ENCODE peak calls at places on chromosome 12, in nine cellular contexts. X is H54, A is heart left ventricle, Z is ovary, R is tibial nerve, L is gastrocnemius medialis, Q is stomach, T is HCT116, N is prostate gland. O is an unnamed sample.

GRCh38 chr12:89494411-89495231 is 30.0 kb downstream of the GALNT4 start:
- DNase-seq in L (no peak), Z (no peak), T (no peak), Q (no peak), R (no peak), X (no peak), N (no peak), A (no peak), O (peak)

GRCh38 chr12:110846615-110847566 is at the start of gene CCDC63:
- DNase-seq in A (peak), R (peak), T (peak), Z (peak), L (peak), N (peak), X (no peak), Q (peak), O (peak)

GRCh38 chr12:98587084-98587483 is 6.4 kb upstream of the SLC25A3 start:
- DNase-seq in N (no peak), Q (no peak), A (no peak), Z (no peak), T (no peak), X (no peak), L (no peak), R (no peak), O (no peak)

GRCh38 chr12:120709976-120710804 is at the start of gene UNC119B:
- DNase-seq in N (peak), Z (peak), Q (peak), L (peak), R (peak), X (peak), T (no peak), A (peak), O (peak)

GRCh38 chr12:61414470-61414869 is 845.7 kb upstream of the USP15 start:
- DNase-seq in R (no peak), Q (no peak), Z (no peak), X (no peak), L (no peak), A (no peak), T (no peak), N (no peak), O (no peak)

GRCh38 chr12:132955094-132955932 is 793 bp downstream of the ZNF605 start:
- DNase-seq in X (peak), Q (peak), T (no peak), R (no peak), Z (peak), A (no peak), L (peak), N (no peak), O (peak)

GRCh38 chr12:79644274-79645234 is 46.2 kb downstream of the PAWR start:
- DNase-seq in R (no peak), A (no peak), Q (no peak), N (no peak), X (no peak), L (no peak), T (no peak), Z (no peak), O (no peak)

GRCh38 chr12:88509347-88509746 is 70.9 kb downstream of the KITLG start:
- DNase-seq in Z (no peak), Q (no peak), N (no peak), R (no peak), A (no peak), L (no peak), X (no peak), T (no peak), O (no peak)

GRCh38 chr12:131737485-131737827 is 26.6 kb downstream of the SFSWAP start:
- DNase-seq in R (no peak), Q (no peak), X (no peak), N (no peak), T (no peak), Z (no peak), L (no peak), A (no peak), O (no peak)

GRCh38 chr12:55727643-55728184 is 1.1 kb downstream of the CD63 start:
- DNase-seq in L (peak), Z (peak), T (no peak), Q (peak), X (no peak), R (no peak), A (peak), N (peak), O (peak)

GRCh38 chr12:20444595-20445170 is 76.3 kb downstream of the PDE3A start:
- DNase-seq in Z (no peak), X (no peak), Q (no peak), R (no peak), T (no peak), N (no peak), A (no peak), L (no peak), O (no peak)

GRCh38 chr12:26091837-26092236 is 33.0 kb downstream of the BHLHE41 start:
- DNase-seq in L (no peak), R (no peak), T (no peak), X (no peak), Z (no peak), N (no peak), Q (no peak), A (no peak), O (no peak)

DNA sequence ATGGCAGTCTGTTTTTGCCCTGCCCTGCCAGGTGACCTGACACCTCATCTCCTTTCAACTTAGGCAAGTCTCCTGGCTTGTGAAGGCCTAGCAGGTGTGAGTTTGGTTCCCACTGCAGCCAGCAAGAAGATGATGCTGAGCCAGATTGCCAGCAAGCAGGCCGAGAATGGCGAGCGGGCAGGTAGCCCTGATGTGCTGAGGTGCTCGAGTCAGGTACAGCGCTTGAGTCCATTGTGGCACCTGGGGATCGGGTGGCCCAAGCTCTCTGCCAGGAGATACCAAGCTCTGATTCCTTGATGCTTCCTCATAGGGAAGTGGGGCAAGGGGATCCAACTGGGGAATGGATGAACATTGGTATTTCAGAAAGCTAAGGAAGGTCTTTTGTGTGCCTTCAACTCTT is 4.1 kb upstream of the CSAD start:
- DNase-seq in X (no peak), L (no peak), A (no peak), T (no peak), Z (no peak), R (no peak), Q (no peak), N (no peak), O (no peak)
- TF ChIP-seq POLR2A in X (no peak), L (no peak), A (no peak), T (no peak), Z (no peak), R (no peak), Q (no peak), N (no peak), O (no peak)

GRCh38 chr12:6375269-6376078 is at the start of gene SCNN1A:
- DNase-seq in X (no peak), T (no peak), A (no peak), R (no peak), Q (peak), L (no peak), N (peak), Z (peak), O (no peak)
- TF ChIP-seq POLR2A in X (no peak), T (no peak), A (no peak), R (no peak), Q (no peak), L (no peak), N (peak), Z (no peak), O (no peak)

GRCh38 chr12:123062682-123063426 is 82.4 kb downstream of the ARL6IP4 start:
- DNase-seq in L (peak), A (peak), R (no peak), X (peak), N (no peak), T (peak), Q (peak), Z (peak), O (no peak)
- TF ChIP-seq POLR2A in L (peak), A (no peak), R (no peak), X (no peak), N (no peak), T (no peak), Q (no peak), Z (no peak), O (no peak)

GRCh38 chr12:122216445-122216844 is 9.4 kb downstream of the DIABLO start:
- DNase-seq in Q (no peak), T (no peak), Z (no peak), N (no peak), R (no peak), L (no peak), X (no peak), A (no peak), O (no peak)

DNA sequence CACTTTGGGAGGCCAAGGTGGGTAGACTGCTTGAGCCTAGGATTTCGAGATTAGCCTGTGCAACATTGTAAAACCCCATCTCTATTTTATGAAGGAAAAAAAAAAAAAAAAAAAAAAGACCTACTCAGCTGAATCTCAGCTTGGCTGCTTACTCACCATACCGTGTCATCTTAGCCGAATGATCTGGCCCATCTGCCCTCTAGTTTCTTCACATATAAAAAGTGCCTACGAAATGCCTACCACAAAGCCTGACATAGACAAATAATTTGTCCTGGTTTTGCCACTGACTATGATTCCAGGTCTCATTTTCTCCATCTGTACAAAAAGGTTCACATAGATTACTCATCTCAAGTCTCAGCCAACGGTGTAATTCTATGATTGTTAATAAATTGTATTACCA is 10.1 kb downstream of the DIABLO start:
- DNase-seq in A (no peak), Q (no peak), X (no peak), Z (no peak), N (no peak), L (no peak), T (no peak), R (no peak), O (no peak)
- TF ChIP-seq POLR2A in A (no peak), Q (no peak), X (no peak), Z (no peak), N (no peak), L (no peak), T (no peak), R (no peak), O (no peak)

DNA sequence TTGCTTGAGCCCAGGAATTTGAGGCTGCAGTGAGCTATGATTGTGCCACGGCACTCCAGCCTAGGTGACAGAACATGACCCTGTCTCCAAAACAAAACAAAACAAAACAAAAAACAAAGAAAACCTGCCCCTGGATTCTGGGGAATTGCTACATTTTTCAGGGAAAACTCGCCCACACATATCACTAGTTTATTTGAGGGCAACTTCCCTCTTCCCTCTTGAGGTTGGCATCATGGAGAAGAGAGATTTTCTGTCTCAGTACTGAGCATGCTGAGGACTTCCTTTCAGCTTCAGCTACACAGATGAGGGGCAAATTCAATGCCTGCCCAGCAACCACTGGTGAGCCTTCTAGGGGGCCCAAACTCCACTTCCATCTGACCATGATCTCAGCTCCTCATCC is 63.2 kb upstream of the SCN8A start:
- DNase-seq in Q (no peak), X (no peak), L (no peak), A (no peak), Z (no peak), T (no peak), R (no peak), N (no peak), O (no peak)
- TF ChIP-seq POLR2A in Q (no peak), X (no peak), L (no peak), A (no peak), Z (no peak), T (no peak), R (no peak), N (no peak), O (no peak)

GRCh38 chr12:6200266-6201198 is at the start of gene CD9:
- DNase-seq in X (peak), Q (peak), Z (peak), L (peak), R (peak), A (peak), T (peak), N (peak), O (no peak)
- TF ChIP-seq POLR2A in X (no peak), Q (no peak), Z (no peak), L (peak), R (peak), A (no peak), T (no peak), N (peak), O (no peak)

GRCh38 chr12:108724054-108724889 is 7.0 kb downstream of the CORO1C start:
- DNase-seq in Q (no peak), X (no peak), L (no peak), R (no peak), T (no peak), A (no peak), N (no peak), Z (no peak), O (no peak)
- TF ChIP-seq POLR2A in Q (no peak), X (no peak), L (peak), R (no peak), T (no peak), A (no peak), N (no peak), Z (no peak), O (no peak)

DNA sequence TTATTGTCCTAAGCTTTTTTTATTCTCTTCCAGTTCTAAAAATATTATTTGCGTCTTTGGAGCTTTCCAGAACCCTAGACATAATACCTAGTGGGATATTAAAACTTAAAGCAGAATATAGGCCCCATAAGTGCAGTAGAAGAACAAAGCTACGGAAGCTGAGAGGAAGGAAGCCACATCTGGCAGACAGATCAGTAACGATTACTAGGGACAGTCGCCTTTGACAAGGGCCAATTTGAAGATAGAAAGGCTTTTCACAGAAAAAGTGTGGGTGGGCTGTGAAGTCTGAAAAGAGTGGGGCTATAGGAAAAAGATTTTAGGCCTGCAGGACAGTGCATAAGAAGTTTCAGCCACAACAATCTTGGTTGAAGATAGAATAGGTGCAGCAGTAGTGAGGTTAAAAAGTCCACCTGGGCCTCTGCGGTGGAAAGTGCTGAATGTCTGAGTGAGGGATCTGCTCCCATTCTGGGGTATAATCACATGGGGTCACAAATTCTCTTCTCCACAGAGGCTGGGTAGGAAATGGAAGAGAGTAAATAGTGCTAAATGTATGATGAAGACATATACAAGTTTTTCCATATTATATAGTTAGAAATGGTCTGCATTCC is 114.5 kb downstream of the CMAS start:
- DNase-seq in Q (no peak), T (no peak), Z (no peak), L (no peak), A (no peak), R (no peak), X (no peak), N (no peak), O (no peak)
- TF ChIP-seq POLR2A in Q (no peak), T (no peak), Z (no peak), L (no peak), A (no peak), R (no peak), X (no peak), N (no peak), O (no peak)

DNA sequence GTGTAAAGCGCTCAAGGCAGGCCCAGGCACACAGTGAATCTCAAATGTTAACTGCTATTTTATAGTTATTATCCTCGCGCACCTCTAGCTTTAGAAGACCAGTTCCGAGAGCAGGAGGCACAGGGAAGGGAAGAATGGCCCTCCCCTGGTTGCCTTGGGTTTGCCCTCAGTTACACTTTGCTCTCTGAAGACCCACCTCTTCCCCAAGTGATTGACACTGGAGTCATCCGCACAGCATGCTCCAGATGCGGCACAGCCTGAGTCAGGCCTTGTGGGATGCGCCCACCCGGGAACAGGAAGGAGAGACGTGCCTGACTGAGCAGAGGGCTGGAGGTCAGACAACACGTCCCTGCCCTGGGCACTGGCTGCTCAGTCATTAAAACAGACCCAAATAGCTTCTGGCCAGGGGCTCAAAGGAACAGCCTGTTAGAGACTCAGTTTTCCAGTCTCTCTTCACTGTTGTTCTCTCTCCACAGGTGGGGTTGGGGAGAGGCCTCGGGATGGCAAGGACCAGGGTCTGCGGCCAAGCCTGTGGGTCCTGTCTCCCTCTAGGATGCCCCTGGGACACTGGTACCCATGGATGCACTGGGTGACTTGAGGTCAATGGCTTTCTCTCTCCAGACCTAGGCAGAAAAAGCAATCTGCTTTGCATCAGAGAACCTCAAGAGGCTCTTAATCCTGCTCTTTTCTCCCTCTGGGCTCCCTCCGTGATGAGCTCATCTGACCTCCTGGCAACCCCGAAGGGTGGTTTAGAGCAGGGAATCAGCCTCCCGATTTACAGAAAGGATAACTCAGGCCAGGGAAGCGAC is 13.6 kb upstream of the MLXIP start:
- DNase-seq in A (no peak), T (peak), R (no peak), Q (no peak), N (no peak), L (no peak), X (peak), Z (peak), O (no peak)
- TF ChIP-seq POLR2A in A (no peak), T (no peak), R (no peak), Q (no peak), N (no peak), L (no peak), X (peak), Z (peak), O (no peak)